ENCODE peak calls at places on chromosome 21, in nine cellular contexts. K, G, X, N, B, V, U, Z and L are unnamed samples.

GRCh38 chr21:44428281-44428942 is 26.9 kb upstream of the LRRC3 start:
- DNase-seq in X (peak; percentile 86), B (no peak), Z (no peak), N (no peak), V (peak; percentile 93), U (no peak), K (peak; percentile 83), G (no peak), L (no peak)

GRCh38 chr21:39153373-39153772 is 29.9 kb downstream of the PSMG1 start:
- DNase-seq in N (no peak), Z (no peak), U (no peak), V (peak; percentile 56), G (no peak), B (peak; percentile 43), K (peak; percentile 10), X (peak; percentile 10), L (no peak)

GRCh38 chr21:20276954-20277353 is 721.3 kb upstream of the NCAM2 start:
- DNase-seq in U (no peak), Z (no peak), N (no peak), K (no peak), G (no peak), B (peak; percentile 31), X (no peak), V (no peak), L (no peak)

GRCh38 chr21:34907783-34908423 is 141.2 kb downstream of the RUNX1 start:
- DNase-seq in U (no peak), B (no peak), G (no peak), V (no peak), Z (no peak), K (no peak), X (no peak), N (no peak), L (no peak)

GRCh38 chr21:44765231-44766013 is 36.2 kb downstream of the UBE2G2 start:
- DNase-seq in K (no peak), N (no peak), Z (no peak), X (no peak), V (peak; percentile 88), U (no peak), B (no peak), G (no peak), L (no peak)

GRCh38 chr21:24375201-24375600 is 1232.1 kb downstream of the MRPL39 start:
- DNase-seq in G (no peak), K (no peak), V (no peak), N (no peak), X (no peak), U (no peak), B (no peak), Z (no peak), L (no peak)

GRCh38 chr21:37712204-37712934 is 203.9 kb downstream of the KCNJ6 start:
- DNase-seq in G (peak; percentile 86), K (peak; percentile 74), B (peak; percentile 84), N (peak; percentile 78), V (peak; percentile 79), X (peak; percentile 68), U (peak; percentile 73), Z (no peak), L (peak; percentile 37)

GRCh38 chr21:43865471-43866181 is 603 bp downstream of the AGPAT3 start:
- DNase-seq in B (peak; percentile 50), X (no peak), N (peak; percentile 29), K (no peak), U (peak; percentile 15), V (peak; percentile 25), Z (no peak), G (peak; percentile 65), L (no peak)

GRCh38 chr21:43810505-43811261 is 21.3 kb downstream of the RRP1 start:
- DNase-seq in G (peak; percentile 89), V (peak; percentile 88), B (peak; percentile 88), K (peak; percentile 66), N (peak; percentile 55), U (peak; percentile 44), X (peak; percentile 83), Z (peak; percentile 51), L (no peak)

GRCh38 chr21:38486705-38487104 is 11.6 kb downstream of the ERG start:
- DNase-seq in B (no peak), V (no peak), K (no peak), X (no peak), N (no peak), G (no peak), U (no peak), Z (no peak), L (no peak)

GRCh38 chr21:44415073-44416025 is 40.0 kb upstream of the LRRC3 start:
- DNase-seq in G (no peak), U (no peak), N (no peak), V (no peak), B (peak; percentile 38), Z (no peak), K (no peak), X (no peak), L (no peak)

DNA sequence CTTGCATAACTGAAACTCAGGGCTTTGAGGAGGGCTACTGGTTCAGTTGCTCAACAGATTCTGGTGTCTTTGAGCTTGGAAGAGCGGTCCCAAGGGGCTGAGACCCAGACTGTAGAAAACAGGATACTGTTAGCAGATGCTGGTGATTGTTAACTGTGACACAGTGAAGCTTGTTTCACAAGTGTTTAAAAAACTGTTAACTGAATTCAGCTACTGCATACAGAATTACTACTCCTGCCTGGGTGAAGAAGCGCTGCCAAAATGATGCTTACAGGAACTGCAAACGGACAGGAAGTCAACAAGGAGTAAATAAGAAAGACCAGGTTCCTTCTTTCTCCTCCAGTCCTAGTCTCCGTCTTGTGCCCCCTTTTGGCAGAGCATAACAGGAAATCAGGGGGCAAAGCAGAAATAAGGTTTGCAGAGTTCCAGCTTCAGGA is 195.3 kb upstream of the USP25 start:
- DNase-seq in V (no peak), N (no peak), X (peak; percentile 61), K (no peak), G (no peak), U (no peak), Z (no peak), B (no peak), L (no peak)
- H3K4me2 ChIP-seq in V (no peak overlapping the region), N (no peak overlapping the region), X (peak overlapping the region; percentile 49), K (no peak overlapping the region), G (no peak overlapping the region), U (no peak overlapping the region), Z (no peak overlapping the region), B (no peak overlapping the region), L (no peak overlapping the region)

GRCh38 chr21:25927195-25927880 is 192.6 kb downstream of the GABPA start:
- DNase-seq in B (no peak), U (no peak), K (no peak), N (no peak), G (no peak), V (no peak), Z (no peak), X (no peak), L (no peak)
- H3K4me2 ChIP-seq in B (no peak overlapping the region), U (no peak overlapping the region), K (no peak overlapping the region), N (no peak overlapping the region), G (no peak overlapping the region), V (no peak overlapping the region), Z (no peak overlapping the region), X (no peak overlapping the region), L (no peak overlapping the region)

DNA sequence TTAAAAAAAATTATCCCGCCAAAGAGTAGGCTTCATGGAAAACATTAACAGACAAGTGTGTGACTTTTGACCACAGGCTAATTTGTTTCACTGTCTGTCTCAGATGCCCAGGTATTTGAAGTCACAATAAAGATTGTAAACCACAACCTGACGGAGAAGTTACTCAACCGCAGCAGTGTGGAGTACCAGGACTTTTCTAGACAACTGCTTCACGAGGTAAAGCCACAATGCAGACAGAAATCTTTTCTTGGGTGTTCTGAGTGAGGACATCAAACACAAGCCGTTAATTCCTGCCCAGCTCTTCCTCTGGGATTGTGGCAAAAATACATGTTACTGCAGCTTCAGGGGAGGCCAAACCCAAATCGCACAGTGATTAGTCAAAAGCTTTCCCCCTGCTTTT is 30.9 kb downstream of the UMODL1 start:
- DNase-seq in N (no peak), X (no peak), B (no peak), G (peak; percentile 52), Z (no peak), U (no peak), V (peak; percentile 12), K (no peak), L (peak; percentile 81)
- H3K4me2 ChIP-seq in N (no peak overlapping the region), X (peak overlapping the region; percentile 14), B (no peak overlapping the region), G (no peak overlapping the region), Z (no peak overlapping the region), U (no peak overlapping the region), V (no peak overlapping the region), K (no peak overlapping the region), L (no peak overlapping the region)

GRCh38 chr21:31557956-31558838 is 101.3 kb upstream of the SOD1 start:
- DNase-seq in G (peak; percentile 64), B (peak; percentile 71), U (no peak), V (peak; percentile 8), Z (no peak), K (no peak), X (peak; percentile 72), N (no peak), L (no peak)
- H3K4me2 ChIP-seq in G (peak overlapping the region; percentile 92), B (peak overlapping the region; percentile 94), U (peak overlapping the region; percentile 71), V (peak overlapping the region; percentile 72), Z (peak overlapping the region; percentile 3), K (peak overlapping the region; percentile 97), X (peak overlapping the region; percentile 90), N (peak overlapping the region; percentile 25), L (peak overlapping the region; percentile 96)

GRCh38 chr21:41228006-41228370 is 60.0 kb downstream of the BACE2 start:
- DNase-seq in G (peak; percentile 76), V (no peak), Z (no peak), K (no peak), B (no peak), U (peak; percentile 53), N (no peak), X (no peak), L (no peak)
- H3K4me2 ChIP-seq in G (no peak overlapping the region), V (no peak overlapping the region), Z (no peak overlapping the region), K (no peak overlapping the region), B (no peak overlapping the region), U (no peak overlapping the region), N (no peak overlapping the region), X (no peak overlapping the region), L (no peak overlapping the region)

GRCh38 chr21:45821315-45822001 is 160.1 kb upstream of the COL6A1 start:
- DNase-seq in Z (no peak), V (no peak), G (no peak), X (no peak), U (no peak), N (no peak), B (no peak), K (no peak), L (no peak)

GRCh38 chr21:45822002-45822397 is 159.6 kb upstream of the COL6A1 start:
- DNase-seq in K (no peak), Z (no peak), N (no peak), B (no peak), U (no peak), X (no peak), V (no peak), G (no peak), L (no peak)

GRCh38 chr21:45822429-45823099 is 159.0 kb upstream of the COL6A1 start:
- DNase-seq in V (no peak), U (no peak), Z (no peak), B (no peak), K (no peak), X (no peak), G (no peak), N (no peak), L (no peak)

GRCh38 chr21:45824546-45825208 is 156.9 kb upstream of the COL6A1 start:
- DNase-seq in X (no peak), K (no peak), B (no peak), N (no peak), G (no peak), Z (no peak), U (no peak), V (no peak), L (no peak)

GRCh38 chr21:45823100-45823681 is 158.4 kb upstream of the COL6A1 start:
- DNase-seq in V (no peak), G (no peak), Z (no peak), N (no peak), B (no peak), U (no peak), X (no peak), K (no peak), L (no peak)
- H3K4me2 ChIP-seq in V (no peak overlapping the region), G (no peak overlapping the region), Z (no peak overlapping the region), N (no peak overlapping the region), B (no peak overlapping the region), U (no peak overlapping the region), X (no peak overlapping the region), K (no peak overlapping the region), L (no peak overlapping the region)